ENCODE peak calls at places on chromosomes 4 and X, in nine cellular contexts. U, M, V, Z, D, L, B, X and E are unnamed samples.
A peak's percentile ranks its signal among the peaks of the same experiment; 100 is the strongest.

GRCh38 chr4:15695240-15695699 is 7.6 kb upstream of the BST1 start:
- DNase-seq in Z (peak; percentile 23), L (peak; percentile 100), X (no peak), U (no peak), B (peak; percentile 99), D (peak; percentile 90), M (no peak), V (no peak), E (no peak)

GRCh38 chr4:4460759-4461158 is 73.9 kb downstream of the NSG1 start:
- DNase-seq in X (no peak), M (no peak), U (no peak), Z (no peak), D (no peak), L (no peak), V (no peak), B (no peak), E (no peak)

GRCh38 chr4:176622251-176622968 is 170.3 kb downstream of the VEGFC start:
- DNase-seq in D (peak; percentile 82), X (no peak), V (no peak), M (no peak), U (no peak), Z (no peak), L (no peak), B (peak; percentile 46), E (no peak)

GRCh38 chr4:174663254-174663653 is 141.0 kb upstream of the HPGD start:
- DNase-seq in Z (no peak), B (no peak), D (peak; percentile 34), V (no peak), L (peak; percentile 20), U (no peak), M (no peak), X (no peak), E (no peak)

GRCh38 chr4:89929425-89930272 is 35.0 kb downstream of the MMRN1 start:
- DNase-seq in M (no peak), Z (no peak), V (no peak), D (peak; percentile 19), B (no peak), L (peak; percentile 29), X (no peak), U (no peak), E (no peak)

GRCh38 chrX:130994671-130995070 is 63.5 kb upstream of the ARHGAP36 start:
- DNase-seq in U (no peak), V (no peak), Z (peak; percentile 24), B (peak; percentile 6), M (no peak), X (no peak), L (peak; percentile 3), D (peak; percentile 7), E (no peak)

GRCh38 chr4:22514431-22514830 is 1.4 kb downstream of the ADGRA3 start:
- DNase-seq in M (no peak), Z (no peak), B (peak; percentile 32), V (no peak), X (no peak), U (no peak), L (no peak), D (peak; percentile 24), E (no peak)

GRCh38 chr4:159018062-159018629 is 84.7 kb upstream of the RAPGEF2 start:
- DNase-seq in V (no peak), X (peak; percentile 32), Z (no peak), D (no peak), L (no peak), B (peak; percentile 77), M (no peak), U (no peak), E (no peak)

GRCh38 chr4:119110121-119110520 is 25.5 kb upstream of the MYOZ2 start:
- DNase-seq in V (no peak), U (no peak), Z (no peak), B (no peak), D (no peak), X (no peak), L (no peak), M (no peak), E (no peak)

GRCh38 chrX:30060718-30061117 is 154.6 kb upstream of the MAGEB2 start:
- DNase-seq in L (peak; percentile 10), U (no peak), D (peak; percentile 27), V (no peak), B (peak; percentile 22), M (no peak), Z (peak; percentile 12), X (no peak), E (no peak)

GRCh38 chrX:116379854-116380253 is 56.6 kb upstream of the SLC6A14 start:
- DNase-seq in U (no peak), D (peak; percentile 83), B (no peak), M (no peak), L (peak; percentile 77), X (no peak), Z (no peak), V (peak; percentile 54), E (no peak)

GRCh38 chrX:134622056-134622812 is 36.0 kb downstream of the PLAC1 start:
- DNase-seq in M (no peak), X (peak; percentile 19), Z (peak; percentile 12), B (peak; percentile 92), L (peak; percentile 88), V (no peak), D (peak; percentile 89), U (no peak), E (no peak)

GRCh38 chrX:130117166-130117565 is 6.9 kb upstream of the ELF4 start:
- DNase-seq in X (no peak), L (no peak), D (no peak), Z (no peak), V (no peak), M (no peak), B (no peak), U (no peak), E (no peak)

GRCh38 chr4:10667651-10668341 is 16.8 kb downstream of the CLNK start:
- DNase-seq in D (no peak), M (peak; percentile 9), Z (no peak), L (no peak), V (no peak), U (no peak), X (no peak), B (no peak), E (no peak)

GRCh38 chr4:159227984-159228383 is 125.1 kb downstream of the RAPGEF2 start:
- DNase-seq in V (peak; percentile 70), D (peak; percentile 96), U (no peak), X (no peak), L (peak; percentile 85), M (no peak), Z (peak; percentile 21), B (peak; percentile 77), E (no peak)

GRCh38 chrX:99301990-99302389 is 1108.1 kb downstream of the PCDH19 start:
- DNase-seq in D (no peak), L (no peak), B (no peak), X (no peak), M (no peak), Z (no peak), U (no peak), V (no peak), E (no peak)

GRCh38 chrX:150508461-150509367 is 59.7 kb upstream of the MTM1 start:
- DNase-seq in B (no peak), X (no peak), L (no peak), U (no peak), D (peak; percentile 12), Z (peak; percentile 41), M (no peak), V (peak; percentile 73), E (no peak)

GRCh38 chrX:29090811-29091210 is 503.6 kb downstream of the IL1RAPL1 start:
- DNase-seq in B (no peak), Z (no peak), U (no peak), D (peak; percentile 21), M (no peak), L (peak; percentile 1), V (no peak), X (no peak), E (no peak)

GRCh38 chrX:38151426-38151825 is 69.2 kb downstream of the SRPX start:
- DNase-seq in Z (no peak), V (no peak), X (no peak), D (peak; percentile 29), L (peak; percentile 57), U (no peak), M (no peak), B (peak; percentile 69), E (no peak)

GRCh38 chr4:150140774-150141400 is 62.6 kb downstream of the DCLK2 start:
- DNase-seq in V (no peak), L (peak; percentile 84), B (peak; percentile 88), Z (no peak), X (no peak), U (no peak), M (no peak), D (peak; percentile 73), E (no peak)

GRCh38 chr4:121686265-121686664 is 10.5 kb downstream of the ANXA5 start:
- DNase-seq in B (peak; percentile 30), U (no peak), D (no peak), L (no peak), Z (no peak), M (no peak), X (no peak), V (no peak), E (no peak)

GRCh38 chr4:1347410-1347864 is 429 bp downstream of the UVSSA start:
- DNase-seq in Z (peak; percentile 64), D (peak; percentile 93), X (peak; percentile 74), L (peak; percentile 67), M (peak; percentile 37), U (peak; percentile 27), V (peak; percentile 85), B (peak; percentile 79), E (peak; percentile 95)

GRCh38 chr4:98506462-98507132 is 151.8 kb downstream of the TSPAN5 start:
- DNase-seq in Z (peak; percentile 30), D (no peak), L (no peak), B (no peak), U (no peak), M (no peak), X (no peak), V (no peak), E (no peak)

GRCh38 chrX:13659057-13659456 is 6.1 kb downstream of the TCEANC start:
- DNase-seq in V (no peak), Z (no peak), B (peak; percentile 22), U (no peak), D (peak; percentile 81), X (no peak), M (no peak), L (peak; percentile 24), E (no peak)

GRCh38 chr4:40916880-40917279 is 167.1 kb downstream of the NSUN7 start:
- DNase-seq in V (no peak), Z (peak; percentile 81), B (peak; percentile 50), X (peak; percentile 46), U (peak; percentile 45), D (peak; percentile 31), L (peak; percentile 44), M (peak; percentile 32), E (no peak)

GRCh38 chrX:139429913-139430312 is 100.6 kb upstream of the F9 start:
- DNase-seq in L (peak; percentile 11), B (peak; percentile 36), M (no peak), Z (no peak), V (no peak), D (no peak), U (no peak), X (no peak), E (no peak)

GRCh38 chr4:159048166-159048886 is 54.6 kb upstream of the RAPGEF2 start:
- DNase-seq in D (peak; percentile 81), V (peak; percentile 80), L (no peak), X (no peak), U (no peak), M (peak; percentile 74), B (peak; percentile 48), Z (peak; percentile 32), E (no peak)

GRCh38 chr4:79141530-79141929 is 184.3 kb downstream of the NAA11 start:
- DNase-seq in M (no peak), D (peak; percentile 14), X (no peak), Z (peak; percentile 47), U (no peak), L (peak; percentile 37), B (no peak), V (no peak), E (no peak)

GRCh38 chr4:154186035-154186434 is 305.6 kb downstream of the DCHS2 start:
- DNase-seq in Z (no peak), L (no peak), M (no peak), B (no peak), V (no peak), X (no peak), U (no peak), D (no peak), E (no peak)

GRCh38 chrX:288561-288991 is 7.4 kb downstream of the PLCXD1 start:
- DNase-seq in D (no peak), V (peak; percentile 45), Z (no peak), B (no peak), X (no peak), M (no peak), L (no peak), U (no peak), E (no peak)

GRCh38 chr4:2818351-2818939 is 25.2 kb upstream of the ADD1 start:
- DNase-seq in D (no peak), Z (peak; percentile 63), V (no peak), X (no peak), U (no peak), L (no peak), B (no peak), M (no peak), E (no peak)